ENCODE peak calls at places on chromosomes 16 and 17, in eight cellular contexts. One of them, this sample, is unnamed.

GRCh38 chr16:79599837-79600635 is 501 bp downstream of the MAF start:
- DNase-seq in fibroblast of mammary gland: no peak
- DNase-seq in PC-3: no peak
- DNase-seq in PC-9: no peak
- DNase-seq in lung: no peak
- DNase-seq in hepatocyte: peak
- DNase-seq in psoas muscle: peak
- DNase-seq in Peyer's patch: peak
- DNase-seq in this sample: no peak

GRCh38 chr16:31130336-31130812 is 5.2 kb downstream of the PRSS8 start:
- DNase-seq in fibroblast of mammary gland: no peak
- DNase-seq in PC-3: no peak
- DNase-seq in PC-9: no peak
- DNase-seq in lung: no peak
- DNase-seq in hepatocyte: no peak
- DNase-seq in psoas muscle: no peak
- DNase-seq in Peyer's patch: no peak
- DNase-seq in this sample: no peak

GRCh38 chr16:89201467-89202377 is 1.4 kb upstream of the SLC22A31 start:
- DNase-seq in fibroblast of mammary gland: peak
- DNase-seq in PC-3: peak
- DNase-seq in PC-9: peak
- DNase-seq in lung: peak
- DNase-seq in hepatocyte: peak
- DNase-seq in psoas muscle: peak
- DNase-seq in Peyer's patch: peak
- DNase-seq in this sample: peak

GRCh38 chr16:67260426-67261063 is 11.8 kb downstream of the SLC9A5 start:
- DNase-seq in fibroblast of mammary gland: peak
- DNase-seq in PC-3: peak
- DNase-seq in PC-9: peak
- DNase-seq in lung: no peak
- DNase-seq in hepatocyte: peak
- DNase-seq in psoas muscle: peak
- DNase-seq in Peyer's patch: no peak
- DNase-seq in this sample: peak

GRCh38 chr16:88943741-88944140 is 33.3 kb downstream of the CBFA2T3 start:
- DNase-seq in fibroblast of mammary gland: no peak
- DNase-seq in PC-3: no peak
- DNase-seq in PC-9: no peak
- DNase-seq in lung: no peak
- DNase-seq in hepatocyte: no peak
- DNase-seq in psoas muscle: no peak
- DNase-seq in Peyer's patch: no peak
- DNase-seq in this sample: no peak

GRCh38 chr17:78897639-78897996 is 5.4 kb downstream of the CEP295NL start:
- DNase-seq in fibroblast of mammary gland: peak
- DNase-seq in PC-3: no peak
- DNase-seq in PC-9: no peak
- DNase-seq in lung: no peak
- DNase-seq in hepatocyte: no peak
- DNase-seq in psoas muscle: no peak
- DNase-seq in Peyer's patch: no peak
- DNase-seq in this sample: no peak

GRCh38 chr16:56202036-56202435 is 10.7 kb downstream of the GNAO1 start:
- DNase-seq in fibroblast of mammary gland: no peak
- DNase-seq in PC-3: peak
- DNase-seq in PC-9: peak
- DNase-seq in lung: no peak
- DNase-seq in hepatocyte: no peak
- DNase-seq in psoas muscle: no peak
- DNase-seq in Peyer's patch: no peak
- DNase-seq in this sample: no peak

GRCh38 chr16:26983426-26983825 is 83.3 kb upstream of the C16orf82 start:
- DNase-seq in fibroblast of mammary gland: peak
- DNase-seq in PC-3: no peak
- DNase-seq in PC-9: no peak
- DNase-seq in lung: no peak
- DNase-seq in hepatocyte: no peak
- DNase-seq in psoas muscle: no peak
- DNase-seq in Peyer's patch: no peak
- DNase-seq in this sample: peak

GRCh38 chr16:85759631-85760419 is 8.9 kb upstream of the C16orf74 start:
- DNase-seq in fibroblast of mammary gland: no peak
- DNase-seq in PC-3: peak
- DNase-seq in PC-9: no peak
- DNase-seq in lung: no peak
- DNase-seq in hepatocyte: no peak
- DNase-seq in psoas muscle: no peak
- DNase-seq in Peyer's patch: peak
- DNase-seq in this sample: no peak

GRCh38 chr16:20915733-20916132 is 15.2 kb downstream of the LYRM1 start:
- DNase-seq in fibroblast of mammary gland: no peak
- DNase-seq in PC-3: no peak
- DNase-seq in PC-9: no peak
- DNase-seq in lung: no peak
- DNase-seq in hepatocyte: no peak
- DNase-seq in psoas muscle: no peak
- DNase-seq in Peyer's patch: no peak
- DNase-seq in this sample: no peak

GRCh38 chr16:27436921-27437650 is 35.1 kb downstream of the IL21R start:
- DNase-seq in fibroblast of mammary gland: no peak
- DNase-seq in PC-3: no peak
- DNase-seq in PC-9: no peak
- DNase-seq in lung: no peak
- DNase-seq in hepatocyte: no peak
- DNase-seq in psoas muscle: no peak
- DNase-seq in Peyer's patch: peak
- DNase-seq in this sample: no peak

GRCh38 chr17:63487014-63487339 is 10.1 kb downstream of the ACE start:
- DNase-seq in fibroblast of mammary gland: no peak
- DNase-seq in PC-3: no peak
- DNase-seq in PC-9: no peak
- DNase-seq in lung: no peak
- DNase-seq in hepatocyte: no peak
- DNase-seq in psoas muscle: no peak
- DNase-seq in Peyer's patch: no peak
- DNase-seq in this sample: no peak

GRCh38 chr17:63490321-63490720 is 13.5 kb downstream of the ACE start:
- DNase-seq in fibroblast of mammary gland: no peak
- DNase-seq in PC-3: no peak
- DNase-seq in PC-9: no peak
- DNase-seq in lung: no peak
- DNase-seq in hepatocyte: no peak
- DNase-seq in psoas muscle: no peak
- DNase-seq in Peyer's patch: no peak
- DNase-seq in this sample: no peak

GRCh38 chr17:63489291-63489690 is 12.4 kb downstream of the ACE start:
- DNase-seq in fibroblast of mammary gland: no peak
- DNase-seq in PC-3: no peak
- DNase-seq in PC-9: no peak
- DNase-seq in lung: no peak
- DNase-seq in hepatocyte: no peak
- DNase-seq in psoas muscle: no peak
- DNase-seq in Peyer's patch: no peak
- DNase-seq in this sample: no peak

GRCh38 chr17:63490858-63491400 is 14.1 kb downstream of the ACE start:
- DNase-seq in fibroblast of mammary gland: no peak
- DNase-seq in PC-3: no peak
- DNase-seq in PC-9: no peak
- DNase-seq in lung: no peak
- DNase-seq in hepatocyte: no peak
- DNase-seq in psoas muscle: no peak
- DNase-seq in Peyer's patch: no peak
- DNase-seq in this sample: no peak

DNA sequence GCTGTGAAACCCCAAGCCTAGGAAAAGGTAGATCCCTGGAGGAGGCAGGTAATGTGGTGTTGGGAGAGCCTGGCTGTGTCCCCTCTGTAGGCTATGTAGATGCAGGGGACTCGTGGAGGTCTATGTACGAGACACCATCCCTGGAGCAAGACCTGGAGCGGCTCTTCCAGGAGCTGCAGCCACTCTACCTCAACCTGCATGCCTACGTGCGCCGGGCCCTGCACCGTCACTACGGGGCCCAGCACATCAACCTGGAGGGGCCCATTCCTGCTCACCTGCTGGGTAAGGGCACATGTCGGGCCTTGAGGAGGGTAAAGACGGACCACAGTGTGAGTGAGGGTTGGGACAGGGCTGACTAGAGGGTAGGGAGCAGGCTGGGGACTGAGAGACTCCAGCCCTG is 12.0 kb downstream of the ACE start:
- DNase-seq in fibroblast of mammary gland: no peak
- DNase-seq in PC-3: no peak
- DNase-seq in PC-9: no peak
- DNase-seq in lung: no peak
- DNase-seq in hepatocyte: no peak
- DNase-seq in psoas muscle: no peak
- DNase-seq in Peyer's patch: no peak
- DNase-seq in this sample: no peak
- H3K4me3 ChIP-seq in fibroblast of mammary gland: no peak
- H3K4me3 ChIP-seq in PC-3: no peak
- H3K4me3 ChIP-seq in PC-9: no peak
- H3K4me3 ChIP-seq in lung: no peak
- H3K4me3 ChIP-seq in hepatocyte: no peak
- H3K4me3 ChIP-seq in psoas muscle: no peak
- H3K4me3 ChIP-seq in Peyer's patch: no peak
- H3K4me3 ChIP-seq in this sample: no peak

GRCh38 chr16:75238132-75238852 is 13.1 kb downstream of the BCAR1 start:
- DNase-seq in fibroblast of mammary gland: peak
- DNase-seq in PC-3: no peak
- DNase-seq in PC-9: no peak
- DNase-seq in lung: no peak
- DNase-seq in hepatocyte: peak
- DNase-seq in psoas muscle: peak
- DNase-seq in Peyer's patch: no peak
- DNase-seq in this sample: peak

GRCh38 chr16:75239463-75240122 is 11.8 kb downstream of the BCAR1 start:
- DNase-seq in fibroblast of mammary gland: no peak
- DNase-seq in PC-3: no peak
- DNase-seq in PC-9: no peak
- DNase-seq in lung: no peak
- DNase-seq in hepatocyte: no peak
- DNase-seq in psoas muscle: no peak
- DNase-seq in Peyer's patch: no peak
- DNase-seq in this sample: no peak

GRCh38 chr16:75236736-75237397 is 14.6 kb downstream of the BCAR1 start:
- DNase-seq in fibroblast of mammary gland: no peak
- DNase-seq in PC-3: no peak
- DNase-seq in PC-9: no peak
- DNase-seq in lung: no peak
- DNase-seq in hepatocyte: no peak
- DNase-seq in psoas muscle: peak
- DNase-seq in Peyer's patch: no peak
- DNase-seq in this sample: no peak

GRCh38 chr16:75237398-75238131 is 13.9 kb downstream of the BCAR1 start:
- DNase-seq in fibroblast of mammary gland: no peak
- DNase-seq in PC-3: no peak
- DNase-seq in PC-9: no peak
- DNase-seq in lung: no peak
- DNase-seq in hepatocyte: no peak
- DNase-seq in psoas muscle: no peak
- DNase-seq in Peyer's patch: no peak
- DNase-seq in this sample: no peak

GRCh38 chr16:75238853-75239371 is 12.5 kb downstream of the BCAR1 start:
- DNase-seq in fibroblast of mammary gland: peak
- DNase-seq in PC-3: no peak
- DNase-seq in PC-9: no peak
- DNase-seq in lung: no peak
- DNase-seq in hepatocyte: no peak
- DNase-seq in psoas muscle: no peak
- DNase-seq in Peyer's patch: no peak
- DNase-seq in this sample: no peak
- TF ChIP-seq CTCF in fibroblast of mammary gland: no peak
- TF ChIP-seq CTCF in PC-3: peak
- TF ChIP-seq CTCF in PC-9: no peak
- TF ChIP-seq CTCF in lung: no peak
- TF ChIP-seq CTCF in hepatocyte: peak
- TF ChIP-seq CTCF in psoas muscle: peak
- TF ChIP-seq CTCF in Peyer's patch: no peak
- TF ChIP-seq CTCF in this sample: peak

GRCh38 chr17:38752119-38752929 is at the start of gene PSMB3:
- DNase-seq in fibroblast of mammary gland: peak
- DNase-seq in PC-3: peak
- DNase-seq in PC-9: peak
- DNase-seq in lung: peak
- DNase-seq in hepatocyte: peak
- DNase-seq in psoas muscle: peak
- DNase-seq in Peyer's patch: peak
- DNase-seq in this sample: peak
- H3K4me3 ChIP-seq in fibroblast of mammary gland: peak
- H3K4me3 ChIP-seq in PC-3: peak
- H3K4me3 ChIP-seq in PC-9: peak
- H3K4me3 ChIP-seq in lung: peak
- H3K4me3 ChIP-seq in hepatocyte: peak
- H3K4me3 ChIP-seq in psoas muscle: peak
- H3K4me3 ChIP-seq in Peyer's patch: peak
- H3K4me3 ChIP-seq in this sample: peak

DNA sequence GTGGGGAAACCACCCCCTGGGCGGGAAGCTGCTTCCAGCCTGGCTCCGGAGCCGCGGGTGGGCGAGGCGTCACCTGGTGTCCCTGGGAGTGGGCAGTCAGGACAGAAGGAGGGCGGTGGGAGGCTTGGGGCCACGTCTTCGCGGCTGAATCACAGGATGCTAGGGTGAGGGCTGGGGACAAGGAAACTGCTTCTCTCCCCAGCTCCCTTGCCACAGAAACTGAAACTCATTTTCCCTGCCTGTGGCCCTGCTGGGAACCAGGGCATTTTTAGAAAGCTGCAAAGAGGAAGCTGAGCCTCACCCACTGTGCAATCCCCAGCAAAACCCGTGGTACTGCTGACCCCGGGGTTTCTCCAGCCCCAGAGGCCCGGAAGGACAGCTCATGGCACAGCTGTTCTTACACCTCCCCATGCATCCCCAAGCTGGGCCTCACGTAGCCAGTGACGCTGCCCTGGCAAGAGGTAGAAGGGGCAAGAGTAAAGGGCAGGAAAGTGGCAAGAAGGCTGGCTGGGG is 8.2 kb downstream of the RHBDF2 start:
- DNase-seq in fibroblast of mammary gland: peak
- DNase-seq in PC-3: peak
- DNase-seq in PC-9: no peak
- DNase-seq in lung: peak
- DNase-seq in hepatocyte: peak
- DNase-seq in psoas muscle: peak
- DNase-seq in Peyer's patch: peak
- DNase-seq in this sample: peak
- TF ChIP-seq CTCF in fibroblast of mammary gland: no peak
- TF ChIP-seq CTCF in PC-3: no peak
- TF ChIP-seq CTCF in PC-9: no peak
- TF ChIP-seq CTCF in lung: no peak
- TF ChIP-seq CTCF in hepatocyte: no peak
- TF ChIP-seq CTCF in psoas muscle: no peak
- TF ChIP-seq CTCF in Peyer's patch: no peak
- TF ChIP-seq CTCF in this sample: no peak

This sample was measured in cardiac fibroblast.